ENCODE peak calls at places on chromosome 20, in eight cellular contexts. F is naive thymus-derived CD8-positive, alpha-beta T cell; S is mesothelial cell of epicardium; B is stimulated activated CD4-positive, alpha-beta T cell treated with anti-CD3 and anti-CD28 coated beads, Interleukin-2, amount 100 ng/mL, for 48 hours; Z is B cell; X is AG08396; W is nucleus accumbens; G is amniotic epithelial cell. C is an unnamed sample.

GRCh38 chr20:51510961-51511360 is 31.6 kb downstream of the NFATC2 start:
- DNase-seq in F (no peak), S (no peak), B (no peak), Z (no peak), X (no peak), W (no peak), G (no peak), C (no peak)

GRCh38 chr20:63191400-63191799 is 24.5 kb downstream of the YTHDF1 start:
- DNase-seq in F (no peak), S (no peak), B (no peak), Z (no peak), X (no peak), W (no peak), G (no peak), C (no peak)

GRCh38 chr20:3203315-3204123 is 963 bp downstream of the DDRGK1 start:
- DNase-seq in F (no peak), S (no peak), B (peak), Z (no peak), X (peak), W (no peak), G (no peak), C (peak)

GRCh38 chr20:39874049-39874893 is 814.8 kb downstream of the MAFB start:
- DNase-seq in F (no peak), S (no peak), B (peak), Z (peak), X (peak), W (peak), G (peak), C (peak)

GRCh38 chr20:8226106-8226505 is 94.0 kb downstream of the PLCB1 start:
- DNase-seq in F (no peak), S (no peak), B (no peak), Z (no peak), X (no peak), W (no peak), G (no peak), C (no peak)

GRCh38 chr20:63739129-63740069 is at the start of gene SLC2A4RG:
- DNase-seq in F (peak), S (no peak), B (peak), Z (peak), X (peak), W (peak), G (peak), C (peak)

GRCh38 chr20:33862709-33863403 is 51.7 kb downstream of the CHMP4B start:
- DNase-seq in F (peak), S (peak), B (peak), Z (peak), X (peak), W (peak), G (peak), C (peak)

GRCh38 chr20:46893877-46894578 is 615 bp upstream of the EYA2 start:
- DNase-seq in F (no peak), S (no peak), B (no peak), Z (no peak), X (no peak), W (no peak), G (no peak), C (no peak)

GRCh38 chr20:62066983-62067433 is 1.3 kb upstream of the TAF4 start:
- DNase-seq in F (no peak), S (no peak), B (no peak), Z (peak), X (peak), W (no peak), G (no peak), C (peak)

GRCh38 chr20:33338465-33339258 is 55.6 kb downstream of the BPIFB1 start:
- DNase-seq in F (no peak), S (no peak), B (no peak), Z (no peak), X (no peak), W (no peak), G (no peak), C (no peak)

GRCh38 chr20:38222231-38222922 is 38.2 kb downstream of the KIAA1755 start:
- DNase-seq in F (peak), S (no peak), B (peak), Z (peak), X (peak), W (peak), G (peak), C (peak)

GRCh38 chr20:20520776-20521175 is 152.9 kb downstream of the INSM1 start:
- DNase-seq in F (no peak), S (no peak), B (no peak), Z (no peak), X (peak), W (no peak), G (peak), C (peak)

GRCh38 chr20:50412069-50412468 is 98.1 kb upstream of the PTPN1 start:
- DNase-seq in F (no peak), S (no peak), B (no peak), Z (no peak), X (no peak), W (no peak), G (no peak), C (no peak)

GRCh38 chr20:24993337-24994185 is 1.0 kb upstream of the APMAP start:
- DNase-seq in F (no peak), S (no peak), B (no peak), Z (peak), X (peak), W (no peak), G (peak), C (peak)

GRCh38 chr20:12925214-12925755 is 83.5 kb upstream of the SPTLC3 start:
- DNase-seq in F (no peak), S (no peak), B (no peak), Z (peak), X (peak), W (peak), G (peak), C (peak)

GRCh38 chr20:63536997-63537524 is at the start of gene PTK6:
- DNase-seq in F (no peak), S (no peak), B (peak), Z (peak), X (no peak), W (no peak), G (no peak), C (no peak)

GRCh38 chr20:17651761-17652388 is 30.2 kb downstream of the RRBP1 start:
- DNase-seq in F (no peak), S (peak), B (no peak), Z (no peak), X (no peak), W (no peak), G (no peak), C (peak)

GRCh38 chr20:41158082-41158625 is 20.8 kb downstream of the PLCG1 start:
- DNase-seq in F (no peak), S (no peak), B (no peak), Z (no peak), X (no peak), W (no peak), G (no peak), C (no peak)